ENCODE peak calls at places on chromosomes 2 and 18, in ten cellular contexts. S is colonic mucosa, G is H9, Q is lower lobe of right lung, N is AG09309, M is right atrium auricular region, F is Panc1, T is GM13976, B is astrocyte of the cerebellum, X is upper lobe of right lung. H is an unnamed sample.
A peak's percentile ranks its signal among the peaks of the same experiment; 100 is the strongest.

GRCh38 chr2:8518986-8519669 is 162.7 kb upstream of the ID2 start:
- DNase-seq in S (no peak), G (no peak), Q (no peak), N (no peak), M (no peak), F (no peak), T (no peak), B (no peak), X (no peak), H (no peak)

GRCh38 chr18:51527826-51528225 is 330.3 kb upstream of the MEX3C start:
- DNase-seq in S (no peak), G (no peak), Q (no peak), N (no peak), M (no peak), F (no peak), T (no peak), B (no peak), X (no peak), H (no peak)

GRCh38 chr2:46097714-46098480 is 199.3 kb upstream of the EPAS1 start:
- DNase-seq in S (peak; percentile 75), G (no peak), Q (no peak), N (peak; percentile 97), M (peak; percentile 86), F (peak; percentile 79), T (no peak), B (peak; percentile 99), X (no peak), H (no peak)

GRCh38 chr2:216714412-216714775 is 19.0 kb upstream of the IGFBP5 start:
- DNase-seq in S (no peak), G (no peak), Q (no peak), N (no peak), M (no peak), F (no peak), T (no peak), B (no peak), X (no peak), H (no peak)

GRCh38 chr2:214005337-214005736 is 405.5 kb upstream of the VWC2L start:
- DNase-seq in S (no peak), G (no peak), Q (no peak), N (no peak), M (no peak), F (no peak), T (no peak), B (peak; percentile 36), X (no peak), H (no peak)

GRCh38 chr2:80361904-80362303 is 57.4 kb upstream of the LRRTM1 start:
- DNase-seq in S (no peak), G (no peak), Q (no peak), N (no peak), M (no peak), F (no peak), T (no peak), B (no peak), X (no peak), H (no peak)

GRCh38 chr2:144524190-144524957 is 4.5 kb upstream of the ZEB2 start:
- DNase-seq in S (no peak), G (peak; percentile 90), Q (peak; percentile 65), N (no peak), M (peak; percentile 85), F (no peak), T (no peak), B (no peak), X (peak; percentile 77), H (no peak)

GRCh38 chr2:139684286-139684860 is 904.2 kb upstream of the NXPH2 start:
- DNase-seq in S (no peak), G (no peak), Q (no peak), N (no peak), M (no peak), F (no peak), T (no peak), B (no peak), X (no peak), H (no peak)

GRCh38 chr18:51427012-51427411 is 229.5 kb upstream of the MEX3C start:
- DNase-seq in S (no peak), G (no peak), Q (no peak), N (no peak), M (no peak), F (no peak), T (no peak), B (no peak), X (no peak), H (no peak)

GRCh38 chr2:39523308-39524044 is 86.4 kb upstream of the MAP4K3 start:
- DNase-seq in S (no peak), G (no peak), Q (no peak), N (peak; percentile 82), M (no peak), F (no peak), T (no peak), B (peak; percentile 83), X (no peak), H (no peak)

GRCh38 chr2:11901351-11902069 is 155.1 kb downstream of the LPIN1 start:
- DNase-seq in S (no peak), G (peak; percentile 51), Q (no peak), N (no peak), M (no peak), F (no peak), T (no peak), B (no peak), X (no peak), H (no peak)

GRCh38 chr2:240638517-240639160 is 13.4 kb downstream of the GPR35 start:
- DNase-seq in S (no peak), G (no peak), Q (no peak), N (no peak), M (no peak), F (no peak), T (no peak), B (no peak), X (no peak), H (no peak)

GRCh38 chr2:7007846-7008741 is 90.9 kb downstream of the RNF144A start:
- DNase-seq in S (peak; percentile 62), G (no peak), Q (peak; percentile 88), N (no peak), M (peak; percentile 77), F (no peak), T (no peak), B (peak; percentile 95), X (peak; percentile 84), H (no peak)

GRCh38 chr2:27914046-27914792 is 23.7 kb downstream of the BABAM2 start:
- DNase-seq in S (no peak), G (no peak), Q (no peak), N (no peak), M (no peak), F (no peak), T (no peak), B (no peak), X (no peak), H (no peak)

GRCh38 chr2:25497862-25498407 is 156.2 kb upstream of the DNMT3A start:
- DNase-seq in S (no peak), G (no peak), Q (no peak), N (no peak), M (no peak), F (no peak), T (peak; percentile 57), B (no peak), X (no peak), H (no peak)

GRCh38 chr2:54084600-54084999 is 30.8 kb upstream of the ACYP2 start:
- DNase-seq in S (no peak), G (no peak), Q (no peak), N (no peak), M (no peak), F (no peak), T (no peak), B (no peak), X (no peak), H (no peak)
- TF ChIP-seq CTCF in S (no peak), G (peak; percentile 38), Q (peak; percentile 18), N (peak; percentile 59), M (peak; percentile 50), F (peak; percentile 76), T (peak; percentile 20), B (peak; percentile 37), X (no peak), H (no peak)

DNA sequence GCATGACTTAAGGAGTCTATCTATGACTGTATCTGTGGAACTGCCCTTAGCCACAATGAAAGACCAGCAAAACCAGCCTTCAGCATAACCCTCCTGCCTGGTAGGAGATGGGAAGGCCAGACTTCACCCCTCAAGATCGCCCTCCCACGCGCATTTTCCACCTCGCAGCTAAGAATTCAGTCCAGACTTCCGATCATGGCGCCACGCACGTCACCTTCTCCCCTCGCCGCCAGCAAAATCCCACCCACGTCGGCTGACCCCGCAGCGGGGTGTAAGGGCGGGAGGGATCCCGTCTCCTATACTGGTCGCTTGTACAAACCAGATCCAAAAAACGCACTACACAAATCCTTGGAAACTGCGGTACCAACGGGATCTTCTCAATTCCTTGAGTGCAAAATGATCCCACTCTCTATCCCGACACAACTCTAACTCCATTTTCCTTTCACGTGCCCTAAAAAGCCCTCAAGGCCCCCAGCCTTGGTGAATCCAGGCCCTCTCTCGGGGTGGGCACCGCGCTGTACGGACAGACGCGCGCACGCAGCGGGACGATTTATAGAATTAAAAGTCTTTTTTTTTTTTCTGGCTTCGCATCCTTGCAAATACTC is 1.0 kb upstream of the BMPR2 start:
- DNase-seq in S (peak; percentile 59), G (peak; percentile 64), Q (peak; percentile 68), N (peak; percentile 40), M (no peak), F (no peak), T (peak; percentile 40), B (peak; percentile 51), X (peak; percentile 82), H (peak; percentile 39)
- TF ChIP-seq CTCF in S (no peak), G (no peak), Q (no peak), N (no peak), M (no peak), F (no peak), T (no peak), B (no peak), X (no peak), H (no peak)

DNA sequence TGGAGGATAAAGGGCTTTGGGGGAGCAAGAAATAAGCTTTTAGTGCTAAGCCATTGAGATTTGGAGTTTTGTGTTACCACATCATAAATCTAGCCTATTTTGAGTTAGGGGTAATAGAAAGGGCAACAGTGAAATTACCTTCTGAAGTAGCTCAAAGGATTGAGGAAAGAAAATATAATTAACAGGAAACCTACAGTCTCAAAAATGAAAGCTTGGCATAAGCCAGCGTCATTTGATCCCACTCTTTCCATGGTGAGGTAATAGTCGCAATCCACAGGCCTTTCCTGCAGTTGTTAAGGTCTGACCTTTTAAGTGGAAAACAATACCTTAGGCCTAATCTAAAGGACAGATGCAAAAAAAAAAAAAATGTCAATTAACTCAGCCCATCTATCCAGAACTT is 182.7 kb downstream of the UXS1 start:
- DNase-seq in S (no peak), G (no peak), Q (no peak), N (no peak), M (no peak), F (no peak), T (no peak), B (no peak), X (no peak), H (no peak)
- TF ChIP-seq CTCF in S (no peak), G (no peak), Q (no peak), N (no peak), M (no peak), F (no peak), T (no peak), B (no peak), X (no peak), H (no peak)

DNA sequence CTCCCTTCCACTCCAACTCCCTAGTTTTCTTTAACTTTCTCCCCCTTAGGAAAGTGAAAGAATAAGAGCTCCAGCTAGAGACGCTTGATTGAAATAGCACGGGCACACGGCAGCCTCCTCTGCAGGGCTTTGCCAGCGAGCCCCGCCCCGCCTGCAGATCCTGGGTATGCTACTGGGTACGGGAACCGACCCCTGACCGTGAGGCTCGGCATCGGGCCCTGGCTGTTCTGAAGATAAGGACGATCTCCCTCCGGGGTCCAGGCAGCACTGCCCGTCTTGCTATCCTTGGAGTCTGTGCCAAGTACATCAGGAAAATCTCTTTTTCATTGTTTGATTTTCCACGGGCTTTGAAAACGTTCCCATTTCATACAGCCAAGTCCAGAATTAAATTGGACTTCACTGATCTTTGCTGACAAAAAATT is 284.5 kb downstream of the MTX2 start:
- DNase-seq in S (peak; percentile 68), G (peak; percentile 64), Q (peak; percentile 66), N (no peak), M (peak; percentile 63), F (peak; percentile 22), T (peak; percentile 25), B (no peak), X (peak; percentile 76), H (no peak)
- TF ChIP-seq CTCF in S (no peak), G (no peak), Q (no peak), N (peak; percentile 27), M (no peak), F (peak; percentile 15), T (no peak), B (no peak), X (no peak), H (no peak)